ENCODE peak calls at places on chromosomes 4 and X, in five cellular contexts. One of them, this sample, is unnamed.

GRCh38 chrX:44971674-44972073 is 98.7 kb downstream of the KDM6A start:
- DNase-seq in CD8-positive, alpha-beta memory T cell: no peak
- DNase-seq in trophoblast cell: no peak
- DNase-seq in colonic mucosa: no peak
- DNase-seq in lower leg skin: no peak
- DNase-seq in this sample: no peak

GRCh38 chrX:11298600-11298999 is 5.4 kb downstream of the AMELX start:
- DNase-seq in lower leg skin: no peak
- DNase-seq in trophoblast cell: no peak
- DNase-seq in CD8-positive, alpha-beta memory T cell: no peak
- DNase-seq in colonic mucosa: no peak
- DNase-seq in this sample: no peak

GRCh38 chr4:81527115-81527514 is 55.4 kb upstream of the RASGEF1B start:
- DNase-seq in CD8-positive, alpha-beta memory T cell: no peak
- DNase-seq in trophoblast cell: no peak
- DNase-seq in lower leg skin: no peak
- DNase-seq in colonic mucosa: no peak
- DNase-seq in this sample: peak

GRCh38 chr4:4302001-4302400 is 11.9 kb downstream of the ZBTB49 start:
- DNase-seq in CD8-positive, alpha-beta memory T cell: no peak
- DNase-seq in colonic mucosa: no peak
- DNase-seq in lower leg skin: no peak
- DNase-seq in trophoblast cell: no peak
- DNase-seq in this sample: no peak

GRCh38 chrX:94742772-94743171 is 1068.8 kb downstream of the FAM133A start:
- DNase-seq in lower leg skin: no peak
- DNase-seq in CD8-positive, alpha-beta memory T cell: no peak
- DNase-seq in colonic mucosa: no peak
- DNase-seq in trophoblast cell: no peak
- DNase-seq in this sample: no peak

GRCh38 chrX:55624403-55624802 is 1.2 kb downstream of the FOXR2 start:
- DNase-seq in colonic mucosa: no peak
- DNase-seq in lower leg skin: no peak
- DNase-seq in trophoblast cell: no peak
- DNase-seq in CD8-positive, alpha-beta memory T cell: no peak
- DNase-seq in this sample: peak

GRCh38 chr4:171812377-171813194 is 618 bp upstream of the GALNTL6 start:
- DNase-seq in trophoblast cell: no peak
- DNase-seq in lower leg skin: no peak
- DNase-seq in CD8-positive, alpha-beta memory T cell: no peak
- DNase-seq in colonic mucosa: no peak
- DNase-seq in this sample: peak

GRCh38 chrX:80139564-80139963 is 125.0 kb downstream of the TBX22 start:
- DNase-seq in CD8-positive, alpha-beta memory T cell: no peak
- DNase-seq in colonic mucosa: no peak
- DNase-seq in trophoblast cell: no peak
- DNase-seq in lower leg skin: no peak
- DNase-seq in this sample: no peak

GRCh38 chr4:71713611-71714203 is 70.2 kb downstream of the GC start:
- DNase-seq in CD8-positive, alpha-beta memory T cell: no peak
- DNase-seq in colonic mucosa: no peak
- DNase-seq in trophoblast cell: no peak
- DNase-seq in lower leg skin: no peak
- DNase-seq in this sample: no peak

GRCh38 chr4:32251126-32251525 is 1531.0 kb downstream of the PCDH7 start:
- DNase-seq in lower leg skin: no peak
- DNase-seq in CD8-positive, alpha-beta memory T cell: no peak
- DNase-seq in colonic mucosa: no peak
- DNase-seq in trophoblast cell: no peak
- DNase-seq in this sample: no peak

GRCh38 chr4:83329521-83330105 is 5.0 kb downstream of the HPSE start:
- DNase-seq in lower leg skin: no peak
- DNase-seq in trophoblast cell: peak
- DNase-seq in colonic mucosa: no peak
- DNase-seq in CD8-positive, alpha-beta memory T cell: no peak
- DNase-seq in this sample: no peak

GRCh38 chr4:161827013-161827412 is 336.8 kb downstream of the FSTL5 start:
- DNase-seq in CD8-positive, alpha-beta memory T cell: no peak
- DNase-seq in trophoblast cell: no peak
- DNase-seq in colonic mucosa: no peak
- DNase-seq in lower leg skin: no peak
- DNase-seq in this sample: no peak

GRCh38 chr4:106035204-106035603 is 139.9 kb downstream of the NPNT start:
- DNase-seq in colonic mucosa: no peak
- DNase-seq in CD8-positive, alpha-beta memory T cell: no peak
- DNase-seq in lower leg skin: no peak
- DNase-seq in trophoblast cell: no peak
- DNase-seq in this sample: no peak

GRCh38 chrX:40933132-40934078 is 151.8 kb upstream of the USP9X start:
- DNase-seq in lower leg skin: no peak
- DNase-seq in colonic mucosa: no peak
- DNase-seq in CD8-positive, alpha-beta memory T cell: no peak
- DNase-seq in trophoblast cell: peak
- DNase-seq in this sample: no peak

DNA sequence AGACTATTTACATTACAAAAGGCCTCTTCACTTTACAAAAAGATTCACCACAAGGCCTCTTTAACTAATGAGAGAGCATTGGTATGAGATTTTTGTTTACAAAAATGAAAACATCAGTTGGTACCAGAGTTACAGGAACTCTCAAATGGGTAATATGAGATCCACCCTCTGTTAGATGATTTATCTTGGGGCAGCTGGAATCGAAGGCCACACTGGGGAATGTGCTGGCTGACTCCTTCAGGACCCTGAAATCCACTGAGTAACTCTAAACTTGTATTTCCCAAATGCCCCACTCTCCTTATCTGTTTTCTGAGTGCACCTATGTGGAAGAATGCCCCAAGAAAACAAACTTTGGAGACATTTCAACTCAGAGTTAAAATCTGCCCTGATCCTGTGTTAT is 232.9 kb upstream of the F9 start:
- DNase-seq in trophoblast cell: no peak
- DNase-seq in colonic mucosa: no peak
- DNase-seq in lower leg skin: no peak
- DNase-seq in CD8-positive, alpha-beta memory T cell: no peak
- DNase-seq in this sample: no peak
- H3K4me3 ChIP-seq in trophoblast cell: no peak
- H3K4me3 ChIP-seq in colonic mucosa: no peak
- H3K4me3 ChIP-seq in lower leg skin: no peak
- H3K4me3 ChIP-seq in CD8-positive, alpha-beta memory T cell: no peak
- H3K4me3 ChIP-seq in this sample: no peak

GRCh38 chr4:95000076-95000648 is 242.4 kb downstream of the BMPR1B start:
- DNase-seq in lower leg skin: no peak
- DNase-seq in CD8-positive, alpha-beta memory T cell: no peak
- DNase-seq in colonic mucosa: no peak
- DNase-seq in trophoblast cell: no peak
- DNase-seq in this sample: no peak

GRCh38 chr4:94995684-94996394 is 238.1 kb downstream of the BMPR1B start:
- DNase-seq in colonic mucosa: no peak
- DNase-seq in trophoblast cell: no peak
- DNase-seq in lower leg skin: no peak
- DNase-seq in CD8-positive, alpha-beta memory T cell: no peak
- DNase-seq in this sample: no peak
- H3K4me3 ChIP-seq in colonic mucosa: no peak
- H3K4me3 ChIP-seq in trophoblast cell: peak
- H3K4me3 ChIP-seq in lower leg skin: no peak
- H3K4me3 ChIP-seq in CD8-positive, alpha-beta memory T cell: no peak
- H3K4me3 ChIP-seq in this sample: peak

GRCh38 chr4:43763029-43763610 is 685.5 kb downstream of the KCTD8 start:
- DNase-seq in lower leg skin: no peak
- DNase-seq in CD8-positive, alpha-beta memory T cell: no peak
- DNase-seq in trophoblast cell: no peak
- DNase-seq in colonic mucosa: no peak
- DNase-seq in this sample: no peak

GRCh38 chr4:43765514-43765913 is 683.1 kb downstream of the KCTD8 start:
- DNase-seq in trophoblast cell: no peak
- DNase-seq in colonic mucosa: no peak
- DNase-seq in lower leg skin: no peak
- DNase-seq in CD8-positive, alpha-beta memory T cell: no peak
- DNase-seq in this sample: no peak

DNA sequence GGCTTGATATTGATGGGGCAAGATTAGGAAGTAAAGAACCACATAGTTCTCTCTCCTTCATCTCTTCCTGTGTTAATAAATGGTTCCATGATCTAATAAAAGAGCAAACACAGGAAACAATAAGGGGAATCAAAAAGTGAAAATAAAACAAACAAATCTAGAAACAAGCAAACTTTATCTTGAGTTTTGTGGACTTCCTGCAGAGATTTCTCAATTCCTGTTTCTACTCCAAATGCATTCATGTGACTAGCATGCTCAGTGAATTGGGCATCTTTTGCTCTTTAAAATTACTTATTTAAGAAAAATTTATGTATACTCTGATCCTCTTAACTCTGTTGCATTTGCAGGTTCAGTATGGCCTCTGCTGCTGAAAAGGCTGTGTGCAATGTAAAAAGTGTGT is 682.0 kb downstream of the KCTD8 start:
- DNase-seq in colonic mucosa: no peak
- DNase-seq in trophoblast cell: no peak
- DNase-seq in lower leg skin: no peak
- DNase-seq in CD8-positive, alpha-beta memory T cell: no peak
- DNase-seq in this sample: no peak
- H3K4me3 ChIP-seq in colonic mucosa: no peak
- H3K4me3 ChIP-seq in trophoblast cell: no peak
- H3K4me3 ChIP-seq in lower leg skin: no peak
- H3K4me3 ChIP-seq in CD8-positive, alpha-beta memory T cell: no peak
- H3K4me3 ChIP-seq in this sample: no peak

DNA sequence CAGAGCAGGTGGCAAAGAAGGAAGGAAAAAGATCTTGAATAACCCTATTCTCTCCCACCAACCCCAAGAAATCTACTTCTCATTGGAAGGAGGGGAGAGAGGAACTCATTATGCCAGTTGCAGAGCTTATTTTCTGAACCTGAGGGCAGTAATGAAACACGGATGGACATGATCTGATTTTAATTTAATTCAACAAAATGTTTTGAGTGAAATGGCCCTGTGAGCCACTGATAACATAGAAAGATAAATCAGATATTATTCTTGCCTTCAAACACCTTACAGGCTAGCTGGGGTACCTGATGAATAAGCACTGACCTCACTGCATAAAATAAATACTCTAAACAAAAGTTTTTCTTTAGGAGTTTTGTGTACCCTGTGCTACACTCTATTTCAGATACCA is 30.3 kb downstream of the DAPP1 start:
- DNase-seq in CD8-positive, alpha-beta memory T cell: no peak
- DNase-seq in trophoblast cell: no peak
- DNase-seq in colonic mucosa: no peak
- DNase-seq in lower leg skin: no peak
- DNase-seq in this sample: no peak
- H3K4me3 ChIP-seq in CD8-positive, alpha-beta memory T cell: no peak
- H3K4me3 ChIP-seq in trophoblast cell: no peak
- H3K4me3 ChIP-seq in colonic mucosa: no peak
- H3K4me3 ChIP-seq in lower leg skin: no peak
- H3K4me3 ChIP-seq in this sample: no peak